ENCODE peak calls at places on chromosomes 13 and 19, in five cellular contexts. One of them, this sample, is unnamed.

GRCh38 chr13:93945621-93946020 is 533.9 kb downstream of the DCT start:
- DNase-seq in A172: no peak
- DNase-seq in NCI-H460: no peak
- DNase-seq in M059J: no peak
- DNase-seq in kidney tubule cell: no peak
- DNase-seq in this sample: no peak

GRCh38 chr13:20840590-20840989 is 62.0 kb downstream of the XPO4 start:
- DNase-seq in A172: no peak
- DNase-seq in NCI-H460: no peak
- DNase-seq in M059J: no peak
- DNase-seq in kidney tubule cell: no peak
- DNase-seq in this sample: no peak

GRCh38 chr13:42602910-42603309 is 29.0 kb downstream of the TNFSF11 start:
- DNase-seq in A172: no peak
- DNase-seq in NCI-H460: no peak
- DNase-seq in M059J: no peak
- DNase-seq in kidney tubule cell: no peak
- DNase-seq in this sample: no peak

GRCh38 chr19:8370176-8371010 is 6.4 kb downstream of the ANGPTL4 start:
- DNase-seq in A172: no peak
- DNase-seq in NCI-H460: no peak
- DNase-seq in M059J: no peak
- DNase-seq in kidney tubule cell: no peak
- DNase-seq in this sample: no peak

GRCh38 chr19:3233116-3233515 is 8.7 kb downstream of the CELF5 start:
- DNase-seq in A172: no peak
- DNase-seq in NCI-H460: no peak
- DNase-seq in M059J: no peak
- DNase-seq in kidney tubule cell: no peak
- DNase-seq in this sample: no peak

GRCh38 chr13:24746618-24747247 is 17.2 kb upstream of the RNF17 start:
- DNase-seq in A172: no peak
- DNase-seq in NCI-H460: no peak
- DNase-seq in M059J: no peak
- DNase-seq in kidney tubule cell: peak
- DNase-seq in this sample: peak

GRCh38 chr19:3080281-3080680 is 13.9 kb upstream of the GNA11 start:
- DNase-seq in A172: peak
- DNase-seq in NCI-H460: no peak
- DNase-seq in M059J: peak
- DNase-seq in kidney tubule cell: peak
- DNase-seq in this sample: no peak

GRCh38 chr13:108020027-108020426 is 195.3 kb downstream of the LIG4 start:
- DNase-seq in A172: no peak
- DNase-seq in NCI-H460: no peak
- DNase-seq in M059J: no peak
- DNase-seq in kidney tubule cell: no peak
- DNase-seq in this sample: no peak

GRCh38 chr19:45254044-45254531 is 3.0 kb downstream of the MARK4 start:
- DNase-seq in A172: no peak
- DNase-seq in NCI-H460: no peak
- DNase-seq in M059J: no peak
- DNase-seq in kidney tubule cell: no peak
- DNase-seq in this sample: no peak

GRCh38 chr19:17719730-17720486 is 628 bp downstream of the MAP1S start:
- DNase-seq in A172: no peak
- DNase-seq in NCI-H460: no peak
- DNase-seq in M059J: no peak
- DNase-seq in kidney tubule cell: peak
- DNase-seq in this sample: no peak

GRCh38 chr13:113628291-113629270 is 29.4 kb downstream of the ATP4B start:
- DNase-seq in A172: no peak
- DNase-seq in NCI-H460: no peak
- DNase-seq in M059J: no peak
- DNase-seq in kidney tubule cell: no peak
- DNase-seq in this sample: no peak

GRCh38 chr19:42313096-42313839 is at the start of gene TMEM145:
- DNase-seq in A172: peak
- DNase-seq in NCI-H460: no peak
- DNase-seq in M059J: peak
- DNase-seq in kidney tubule cell: peak
- DNase-seq in this sample: peak

GRCh38 chr19:5424192-5424973 is 30.8 kb upstream of the ZNRF4 start:
- DNase-seq in A172: no peak
- DNase-seq in NCI-H460: no peak
- DNase-seq in M059J: no peak
- DNase-seq in kidney tubule cell: no peak
- DNase-seq in this sample: no peak

GRCh38 chr19:21130097-21130775 is 11.6 kb upstream of the ZNF431 start:
- DNase-seq in A172: no peak
- DNase-seq in NCI-H460: no peak
- DNase-seq in M059J: no peak
- DNase-seq in kidney tubule cell: peak
- DNase-seq in this sample: no peak

GRCh38 chr19:15436826-15437110 is 13.0 kb downstream of the WIZ start:
- DNase-seq in A172: no peak
- DNase-seq in NCI-H460: no peak
- DNase-seq in M059J: no peak
- DNase-seq in kidney tubule cell: no peak
- DNase-seq in this sample: no peak

GRCh38 chr13:94968040-94968756 is 255.9 kb upstream of the SOX21 start:
- DNase-seq in A172: peak
- DNase-seq in NCI-H460: no peak
- DNase-seq in M059J: peak
- DNase-seq in kidney tubule cell: no peak
- DNase-seq in this sample: peak

GRCh38 chr13:26962671-26963070 is 202.1 kb upstream of the GPR12 start:
- DNase-seq in A172: no peak
- DNase-seq in NCI-H460: no peak
- DNase-seq in M059J: no peak
- DNase-seq in kidney tubule cell: no peak
- DNase-seq in this sample: no peak

GRCh38 chr19:56132316-56132822 is 8.7 kb upstream of the ZNF444 start:
- DNase-seq in A172: no peak
- DNase-seq in NCI-H460: no peak
- DNase-seq in M059J: no peak
- DNase-seq in kidney tubule cell: no peak
- DNase-seq in this sample: no peak

GRCh38 chr13:98565726-98566577 is 11.0 kb downstream of the STK24 start:
- DNase-seq in A172: no peak
- DNase-seq in NCI-H460: no peak
- DNase-seq in M059J: no peak
- DNase-seq in kidney tubule cell: peak
- DNase-seq in this sample: no peak

GRCh38 chr19:36136975-36137686 is 2.7 kb upstream of the CAPNS1 start:
- DNase-seq in A172: peak
- DNase-seq in NCI-H460: peak
- DNase-seq in M059J: peak
- DNase-seq in kidney tubule cell: peak
- DNase-seq in this sample: peak

GRCh38 chr19:15583346-15583745 is 31.7 kb upstream of the CYP4F8 start:
- DNase-seq in A172: no peak
- DNase-seq in NCI-H460: no peak
- DNase-seq in M059J: no peak
- DNase-seq in kidney tubule cell: no peak
- DNase-seq in this sample: no peak

GRCh38 chr13:23770428-23770827 is 118.8 kb downstream of the MIPEP start:
- DNase-seq in A172: no peak
- DNase-seq in NCI-H460: no peak
- DNase-seq in M059J: no peak
- DNase-seq in kidney tubule cell: no peak
- DNase-seq in this sample: no peak

GRCh38 chr13:26601669-26602068 is 44.2 kb downstream of the WASF3 start:
- DNase-seq in A172: peak
- DNase-seq in NCI-H460: no peak
- DNase-seq in M059J: peak
- DNase-seq in kidney tubule cell: peak
- DNase-seq in this sample: peak

GRCh38 chr19:6753178-6754031 is 13.8 kb downstream of the SH2D3A start:
- DNase-seq in A172: no peak
- DNase-seq in NCI-H460: no peak
- DNase-seq in M059J: peak
- DNase-seq in kidney tubule cell: peak
- DNase-seq in this sample: peak

GRCh38 chr13:110873639-110874507 is 41.0 kb downstream of the ANKRD10 start:
- DNase-seq in A172: no peak
- DNase-seq in NCI-H460: no peak
- DNase-seq in M059J: no peak
- DNase-seq in kidney tubule cell: no peak
- DNase-seq in this sample: no peak

This sample was measured in ELR.